ENCODE peak calls at places on chromosomes 2 and 18, in five cellular contexts. M is lower lobe of right lung, J is AG09309, T is mammary epithelial cell, F is thyroid gland. C is an unnamed sample.

GRCh38 chr18:49052891-49053644 is 102.3 kb upstream of the SMAD7 start:
- DNase-seq in T (peak; percentile 37), J (peak; percentile 94), M (no peak), F (no peak), C (no peak)

GRCh38 chr2:21118302-21118920 is 5.4 kb upstream of the TDRD15 start:
- DNase-seq in M (no peak), F (no peak), T (peak; percentile 11), J (no peak), C (no peak)

GRCh38 chr2:156580501-156580900 is 144.3 kb downstream of the GPD2 start:
- DNase-seq in F (no peak), M (no peak), J (no peak), T (no peak), C (no peak)

GRCh38 chr2:33265584-33266338 is 210.7 kb upstream of the RASGRP3 start:
- DNase-seq in T (peak; percentile 76), M (no peak), J (no peak), F (no peak), C (no peak)

GRCh38 chr2:156687715-156688114 is 251.5 kb downstream of the GPD2 start:
- DNase-seq in F (no peak), T (peak; percentile 69), M (no peak), J (no peak), C (no peak)

GRCh38 chr18:3411327-3411726 is 38.6 kb upstream of the TGIF1 start:
- DNase-seq in F (no peak), T (no peak), M (no peak), J (no peak), C (no peak)

GRCh38 chr2:116987447-116987846 is 827.0 kb upstream of the DDX18 start:
- DNase-seq in T (no peak), M (no peak), J (no peak), F (no peak), C (no peak)

GRCh38 chr2:5070257-5070656 is 621.9 kb upstream of the SOX11 start:
- DNase-seq in F (peak; percentile 9), M (no peak), T (peak; percentile 24), J (no peak), C (no peak)

GRCh38 chr2:33013684-33014110 is 66.9 kb downstream of the LTBP1 start:
- DNase-seq in M (no peak), J (no peak), T (peak; percentile 33), F (no peak), C (no peak)

GRCh38 chr18:3852321-3852720 is 402.3 kb downstream of the TGIF1 start:
- DNase-seq in M (no peak), F (no peak), J (no peak), T (no peak), C (no peak)

GRCh38 chr2:144834363-144834762 is 314.4 kb upstream of the ZEB2 start:
- DNase-seq in M (no peak), F (no peak), T (no peak), J (no peak), C (no peak)

GRCh38 chr18:73653251-73653650 is 494.4 kb downstream of the FBXO15 start:
- DNase-seq in M (no peak), J (no peak), T (peak; percentile 71), F (no peak), C (no peak)
- TF ChIP-seq CTCF in M (no peak), J (no peak), T (peak; percentile 8), F (no peak), C (no peak)

DNA sequence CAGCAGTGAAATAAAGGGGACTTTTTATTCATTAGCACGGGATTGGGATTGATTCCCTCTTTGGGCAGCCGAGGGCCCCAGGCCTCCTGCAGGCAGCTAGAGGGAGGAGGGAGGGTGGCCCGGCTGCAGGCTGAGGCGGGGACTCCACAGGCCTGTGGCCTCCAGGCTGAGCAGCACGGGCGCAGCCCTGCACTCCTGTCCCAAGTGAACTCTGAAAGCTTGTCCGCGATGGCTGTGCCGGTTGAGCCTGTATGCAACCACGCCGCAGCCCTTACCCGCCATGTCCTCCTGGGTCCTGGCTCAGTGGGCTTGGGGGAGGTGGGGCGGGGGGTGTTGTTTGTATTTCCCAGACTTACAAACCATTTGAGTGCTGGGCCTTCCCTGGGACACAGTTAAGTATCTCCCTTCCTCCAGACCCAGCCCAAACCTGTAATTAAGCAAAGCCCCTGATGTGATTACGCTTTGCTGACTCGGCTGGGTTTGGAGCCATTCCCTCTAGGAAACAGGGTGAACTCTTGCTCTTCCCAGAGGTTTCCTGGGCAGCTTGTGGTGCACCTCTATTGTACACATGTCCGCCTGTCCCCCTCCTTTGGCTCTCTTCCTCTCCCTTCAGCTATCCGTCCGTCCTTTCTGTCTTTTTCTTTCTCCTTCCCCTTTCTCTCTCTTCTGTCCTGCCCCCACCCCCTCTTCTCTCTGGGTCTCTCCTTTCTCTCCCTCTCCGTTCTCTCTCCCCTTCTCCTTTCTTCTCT is 5.3 kb downstream of the GLI2 start:
- DNase-seq in F (no peak), M (no peak), J (no peak), T (no peak), C (peak; percentile 47)
- TF ChIP-seq CTCF in F (no peak), M (no peak), J (no peak), T (no peak), C (peak; percentile 14)

GRCh38 chr2:221063568-221063967 is 508.5 kb downstream of the EPHA4 start:
- DNase-seq in M (no peak), T (no peak), J (no peak), F (no peak), C (no peak)
- TF ChIP-seq CTCF in M (no peak), T (no peak), J (no peak), F (no peak), C (no peak)

DNA sequence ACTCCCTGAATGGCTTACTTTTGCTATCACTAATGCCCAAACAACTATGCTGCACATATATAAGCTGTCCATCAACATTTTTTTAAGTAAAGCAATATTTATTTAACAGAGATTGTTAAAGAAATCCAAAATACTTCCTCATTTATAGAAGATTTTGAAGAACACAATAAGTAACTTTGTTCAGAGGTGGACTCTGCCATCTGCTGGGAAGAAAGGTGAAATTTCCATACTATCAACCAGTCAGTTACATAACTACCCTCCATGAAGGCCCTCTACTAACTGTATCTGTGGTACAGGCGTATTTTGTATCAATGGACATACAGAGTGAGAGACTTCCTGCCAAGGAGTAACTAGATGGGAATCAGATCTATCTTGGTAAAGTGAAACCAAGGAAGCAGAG is 106.0 kb downstream of the DTNB start:
- DNase-seq in T (peak; percentile 17), F (no peak), J (peak; percentile 37), M (no peak), C (no peak)
- TF ChIP-seq CTCF in T (peak; percentile 42), F (peak; percentile 19), J (peak; percentile 55), M (peak; percentile 21), C (peak; percentile 48)

GRCh38 chr2:64866797-64867196 is 122.4 kb upstream of the SLC1A4 start:
- DNase-seq in J (peak; percentile 92), M (no peak), T (peak; percentile 58), F (no peak), C (no peak)
- TF ChIP-seq CTCF in J (peak; percentile 21), M (no peak), T (no peak), F (no peak), C (no peak)

GRCh38 chr2:75716406-75716805 is 5.7 kb upstream of the GCFC2 start:
- DNase-seq in M (no peak), J (no peak), T (no peak), F (no peak), C (no peak)
- TF ChIP-seq CTCF in M (no peak), J (peak; percentile 8), T (no peak), F (no peak), C (no peak)

GRCh38 chr2:64595397-64596160 is 58.1 kb downstream of the SERTAD2 start:
- DNase-seq in J (no peak), F (no peak), T (no peak), M (no peak), C (no peak)
- TF ChIP-seq CTCF in J (peak; percentile 23), F (no peak), T (peak; percentile 40), M (no peak), C (peak; percentile 31)

DNA sequence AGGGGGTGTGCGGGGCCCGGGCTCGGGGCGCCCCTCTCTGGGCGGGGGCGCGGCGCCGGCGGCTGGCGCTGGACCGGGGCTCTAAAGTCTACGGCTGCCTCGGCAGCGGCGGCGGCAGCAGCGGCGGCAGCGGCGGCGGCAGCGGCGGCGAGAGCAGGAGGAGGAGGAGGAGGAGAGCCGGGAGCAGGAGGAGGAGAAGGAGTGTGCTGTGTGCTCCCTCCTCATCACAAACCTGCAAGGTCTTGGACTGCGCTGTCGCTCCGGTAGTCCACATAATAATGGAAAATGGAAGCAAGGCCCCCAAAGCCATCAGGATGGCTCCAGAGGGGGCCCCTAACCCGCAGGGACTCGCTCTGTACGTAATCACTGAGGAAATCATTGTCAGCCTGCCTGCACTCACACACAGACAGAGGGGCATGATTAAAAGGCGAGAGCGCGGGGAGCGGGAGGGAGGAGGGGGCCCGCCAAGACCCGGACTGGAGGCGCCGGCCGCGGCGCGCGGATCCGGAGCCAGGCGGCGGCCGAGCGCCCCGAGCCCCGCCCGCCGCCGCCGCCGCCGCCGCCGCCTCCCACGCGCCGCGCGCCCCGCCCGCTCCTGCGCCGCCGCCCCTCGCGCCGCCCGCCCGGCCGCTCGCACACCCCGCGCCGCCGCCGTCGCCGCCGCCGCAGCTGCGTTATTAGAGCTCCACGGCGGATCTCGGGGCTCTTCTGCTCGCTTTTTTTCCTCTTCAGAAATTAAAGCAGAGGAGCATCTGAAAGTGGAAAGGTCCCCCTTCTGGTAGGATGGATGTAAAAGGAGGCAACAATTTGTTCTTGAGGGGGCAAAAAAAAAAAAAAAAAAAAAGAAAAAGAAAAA is at the start of gene ZNF521:
- DNase-seq in T (peak; percentile 66), M (peak; percentile 79), J (peak; percentile 52), F (peak; percentile 88), C (peak; percentile 69)
- TF ChIP-seq CTCF in T (peak; percentile 26), M (peak; percentile 23), J (peak; percentile 52), F (no peak), C (peak; percentile 33)

GRCh38 chr2:238974061-238974460 is 126.2 kb downstream of the TWIST2 start:
- DNase-seq in F (no peak), J (no peak), M (no peak), T (peak; percentile 24), C (no peak)

GRCh38 chr2:238972146-238972445 is 124.2 kb downstream of the TWIST2 start:
- DNase-seq in J (no peak), F (no peak), T (no peak), M (no peak), C (no peak)

GRCh38 chr2:238973038-238973772 is 125.3 kb downstream of the TWIST2 start:
- DNase-seq in J (no peak), M (no peak), T (no peak), F (no peak), C (no peak)

GRCh38 chr2:238975408-238975807 is 127.5 kb downstream of the TWIST2 start:
- DNase-seq in F (no peak), J (no peak), M (no peak), T (no peak), C (no peak)

GRCh38 chr2:238974510-238975166 is 126.8 kb downstream of the TWIST2 start:
- DNase-seq in F (no peak), M (no peak), J (peak; percentile 82), T (peak; percentile 60), C (no peak)
- TF ChIP-seq CTCF in F (no peak), M (no peak), J (peak; percentile 68), T (peak; percentile 50), C (no peak)

GRCh38 chr2:208819190-208819589 is 412.6 kb downstream of the PTH2R start:
- DNase-seq in T (no peak), J (no peak), F (no peak), M (no peak), C (no peak)

GRCh38 chr2:208820289-208820688 is 413.7 kb downstream of the PTH2R start:
- DNase-seq in T (peak; percentile 13), M (no peak), F (no peak), J (no peak), C (no peak)
- TF ChIP-seq CTCF in T (peak; percentile 52), M (no peak), F (no peak), J (no peak), C (peak; percentile 56)